ENCODE peak calls at places on chromosome 17, in five cellular contexts. P is A549, M is HepG2, O is K562, J is H1. T is an unnamed sample.

GRCh38 chr17:44850612-44851011 is 2.9 kb downstream of the HIGD1B start:
- DNase-seq in J (no peak), O (no peak), P (no peak), M (no peak), T (no peak)

GRCh38 chr17:63222655-63223054 is 223.5 kb downstream of the CYB561 start:
- DNase-seq in J (no peak), O (no peak), P (no peak), M (no peak), T (no peak)

GRCh38 chr17:27502526-27503324 is 46.5 kb downstream of the KSR1 start:
- DNase-seq in P (no peak), O (no peak), M (no peak), J (no peak), T (no peak)

GRCh38 chr17:47644324-47644723 is 5.4 kb upstream of the KPNB1 start:
- DNase-seq in M (no peak), P (no peak), J (no peak), O (no peak), T (no peak)

GRCh38 chr17:75639771-75640555 is 6.7 kb downstream of the SMIM5 start:
- DNase-seq in J (no peak), M (no peak), P (no peak), O (no peak), T (no peak)

GRCh38 chr17:14396542-14396941 is 95.7 kb downstream of the HS3ST3B1 start:
- DNase-seq in M (no peak), O (no peak), P (no peak), J (no peak), T (no peak)

GRCh38 chr17:31320791-31321190 is 631 bp downstream of the EVI2A start:
- DNase-seq in J (no peak), M (no peak), O (no peak), P (no peak), T (no peak)

GRCh38 chr17:67322039-67322787 is 44.2 kb downstream of the PSMD12 start:
- DNase-seq in J (peak), P (no peak), O (no peak), M (no peak), T (no peak)

GRCh38 chr17:46943511-46944393 is 20.8 kb downstream of the GOSR2 start:
- DNase-seq in J (no peak), P (no peak), O (peak), M (peak), T (no peak)

GRCh38 chr17:66302761-66303626 is 581 bp downstream of the PRKCA start:
- DNase-seq in J (no peak), P (peak), M (peak), O (peak), T (no peak)

GRCh38 chr17:4086041-4086483 is 56.8 kb downstream of the ZZEF1 start:
- DNase-seq in M (no peak), P (no peak), O (no peak), J (no peak), T (peak)

GRCh38 chr17:8016632-8017424 is 14.4 kb downstream of the GUCY2D start:
- DNase-seq in M (no peak), P (peak), J (peak), O (peak), T (no peak)

GRCh38 chr17:40458001-40458791 is 14.9 kb downstream of the IGFBP4 start:
- DNase-seq in P (no peak), M (peak), O (no peak), J (no peak), T (no peak)

GRCh38 chr17:77035526-77035925 is 105.2 kb upstream of the SEC14L1 start:
- DNase-seq in O (no peak), P (no peak), M (no peak), J (no peak), T (no peak)

GRCh38 chr17:13721705-13722104 is 120.0 kb upstream of the HS3ST3A1 start:
- DNase-seq in O (no peak), J (no peak), M (no peak), P (no peak), T (no peak)

GRCh38 chr17:63137163-63137562 is 171.1 kb downstream of the TANC2 start:
- DNase-seq in M (no peak), J (no peak), P (no peak), O (no peak), T (no peak)

GRCh38 chr17:39591958-39592954 is 15.5 kb downstream of the NEUROD2 start:
- DNase-seq in P (no peak), M (peak), O (peak), J (no peak), T (no peak)

GRCh38 chr17:48910370-48910769 is 2.2 kb downstream of the UBE2Z start:
- DNase-seq in M (peak), P (no peak), O (no peak), J (no peak), T (no peak)

GRCh38 chr17:17073006-17073626 is 30.9 kb downstream of the MPRIP start:
- DNase-seq in P (no peak), J (no peak), O (no peak), M (no peak), T (no peak)

GRCh38 chr17:2697611-2698162 is 13.9 kb downstream of the CLUH start:
- DNase-seq in O (no peak), P (no peak), J (no peak), M (no peak), T (no peak)

GRCh38 chr17:10875411-10875810 is 37.5 kb upstream of the PIRT start:
- DNase-seq in O (peak), J (no peak), M (no peak), P (no peak), T (no peak)

GRCh38 chr17:3801792-3802191 is 804 bp upstream of the ITGAE start:
- DNase-seq in O (no peak), M (no peak), J (no peak), P (no peak), T (no peak)

GRCh38 chr17:82797061-82797460 is 42.8 kb downstream of the ZNF750 start:
- DNase-seq in M (no peak), P (no peak), O (no peak), J (no peak), T (no peak)

GRCh38 chr17:48550313-48551205 is 5.7 kb upstream of the HOXB2 start:
- DNase-seq in P (no peak), M (no peak), O (peak), J (no peak), T (no peak)

GRCh38 chr17:17079336-17079735 is 37.1 kb downstream of the MPRIP start:
- DNase-seq in J (no peak), M (no peak), O (no peak), P (no peak), T (no peak)

GRCh38 chr17:2723505-2723996 is 12.0 kb upstream of the CLUH start:
- DNase-seq in O (no peak), M (no peak), P (no peak), J (peak), T (no peak)

GRCh38 chr17:7885357-7886226 is 3.0 kb upstream of the CHD3 start:
- DNase-seq in J (no peak), M (no peak), O (peak), P (peak), T (no peak)

GRCh38 chr17:76265624-76266243 is 586 bp downstream of the UBALD2 start:
- DNase-seq in P (no peak), O (peak), J (no peak), M (no peak), T (no peak)

GRCh38 chr17:34499576-34499975 is 79.8 kb upstream of the TMEM132E start:
- DNase-seq in M (no peak), J (no peak), P (no peak), O (peak), T (no peak)

GRCh38 chr17:14826361-14826760 is 438.8 kb downstream of the PMP22 start:
- DNase-seq in M (no peak), P (no peak), O (no peak), J (no peak), T (no peak)

GRCh38 chr17:63156986-63157385 is 191.0 kb downstream of the TANC2 start:
- DNase-seq in M (no peak), O (no peak), P (no peak), J (no peak), T (no peak)

GRCh38 chr17:17593222-17593620 is 1.7 kb upstream of the PEMT start:
- DNase-seq in O (no peak), P (no peak), M (no peak), J (no peak), T (no peak)

GRCh38 chr17:19991252-19991885 is 13.7 kb upstream of the AKAP10 start:
- DNase-seq in M (no peak), O (no peak), P (no peak), J (no peak), T (no peak)

GRCh38 chr17:72467841-72468653 is 347.2 kb downstream of the SOX9 start:
- DNase-seq in O (no peak), P (no peak), J (no peak), M (no peak), T (no peak)
- TF ChIP-seq KDM1A in O (no peak), P (no peak), J (no peak), M (no peak), T (no peak)

DNA sequence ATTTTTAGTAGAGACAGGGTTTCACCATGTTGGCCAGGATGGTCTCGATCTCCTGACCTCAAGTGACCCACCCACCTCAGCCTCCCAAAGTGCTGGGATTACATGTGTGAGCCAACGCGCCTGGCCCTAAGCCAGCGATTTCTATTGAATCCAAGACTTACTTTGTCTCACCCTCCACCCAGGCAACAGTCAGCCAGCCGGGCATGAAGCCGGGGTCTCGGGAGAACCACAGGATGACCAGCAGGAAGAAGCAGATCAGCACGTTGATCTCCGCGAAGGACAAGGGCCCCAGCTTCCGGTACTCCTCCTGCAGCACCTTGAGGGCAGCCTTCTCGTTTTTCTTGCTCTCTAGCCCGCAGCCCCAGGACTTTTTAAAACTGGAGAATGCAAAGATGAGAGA is 17.6 kb downstream of the SLC13A5 start:
- DNase-seq in P (no peak), J (no peak), M (no peak), O (no peak), T (no peak)
- TF ChIP-seq KDM1A in P (no peak), J (no peak), M (no peak), O (no peak), T (no peak)

GRCh38 chr17:59631221-59631720 is 11.6 kb downstream of the CLTC start:
- DNase-seq in M (no peak), J (no peak), P (no peak), O (no peak), T (no peak)
- TF ChIP-seq KDM1A in M (no peak), J (no peak), P (no peak), O (no peak), T (no peak)

DNA sequence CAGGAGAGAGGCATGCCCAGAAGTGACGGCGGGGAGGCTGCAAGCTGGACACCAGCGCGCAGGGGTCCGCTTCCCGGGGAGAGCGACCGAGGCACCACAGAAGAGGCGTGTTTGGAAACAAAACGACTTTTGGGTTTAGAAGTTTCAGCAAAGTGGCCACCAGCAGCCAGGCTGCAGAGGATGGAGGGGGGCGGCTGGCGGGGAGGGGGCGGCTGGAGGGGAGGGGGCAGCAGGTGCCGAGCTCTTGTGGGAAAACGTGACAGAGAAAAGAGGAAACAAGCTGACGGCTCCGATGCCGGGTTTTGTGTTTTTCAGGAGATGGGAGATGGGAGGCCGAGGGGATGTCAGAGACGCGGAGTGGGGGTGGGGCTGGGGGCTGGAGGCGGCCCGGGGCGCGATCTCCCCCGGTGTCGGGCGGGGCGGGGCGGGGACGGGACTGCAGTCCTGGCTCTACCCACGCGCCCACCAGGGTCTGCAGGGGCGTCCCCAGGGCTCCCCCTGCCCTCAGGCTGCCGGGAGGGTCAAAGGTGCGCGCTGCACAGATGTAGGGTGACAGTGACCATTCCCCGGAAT is 32.1 kb upstream of the RPH3AL start:
- DNase-seq in O (no peak), P (no peak), M (no peak), J (no peak), T (no peak)
- TF ChIP-seq KDM1A in O (no peak), P (no peak), M (no peak), J (no peak), T (no peak)

GRCh38 chr17:28553000-28553505 is 629 bp upstream of the UNC119 start:
- DNase-seq in M (no peak), O (no peak), P (no peak), J (no peak), T (no peak)

GRCh38 chr17:28550858-28551257 is 1.6 kb downstream of the UNC119 start:
- DNase-seq in J (no peak), P (no peak), M (no peak), O (no peak), T (no peak)

GRCh38 chr17:28549274-28550132 is 2.9 kb downstream of the UNC119 start:
- DNase-seq in O (no peak), P (no peak), M (no peak), J (no peak), T (no peak)

GRCh38 chr17:28552201-28552999 is at the start of gene UNC119:
- DNase-seq in P (peak), J (no peak), O (peak), M (peak), T (no peak)

GRCh38 chr17:28551421-28552186 is 820 bp downstream of the UNC119 start:
- DNase-seq in J (no peak), O (no peak), M (no peak), P (no peak), T (no peak)
- TF ChIP-seq KDM1A in J (peak), O (peak), M (peak), P (no peak), T (no peak)

DNA sequence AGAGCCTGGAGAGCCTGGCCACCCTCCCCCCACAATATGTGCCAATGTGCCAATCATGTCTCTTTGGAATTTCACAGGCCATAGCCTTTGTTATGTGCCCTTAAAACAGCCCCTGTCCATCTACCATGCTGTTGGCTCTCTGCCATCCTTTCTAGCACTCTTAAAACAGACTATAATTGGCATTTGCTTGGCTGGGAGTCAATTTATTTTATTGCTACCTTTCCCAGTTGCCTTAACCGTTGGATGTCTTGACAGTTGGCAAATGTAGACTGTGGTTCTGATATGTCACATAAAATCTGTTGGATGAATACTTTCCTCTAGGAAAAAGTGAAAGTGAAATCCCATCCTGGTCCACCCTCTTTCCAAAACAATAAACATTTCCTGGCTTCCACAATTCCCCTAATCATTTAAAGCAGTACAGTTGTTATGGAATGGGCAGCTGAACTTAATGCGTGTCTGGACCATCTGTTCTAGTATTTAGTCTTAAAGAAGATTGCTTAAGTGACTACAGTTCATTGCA is 394.0 kb downstream of the KCNJ2 start:
- DNase-seq in J (no peak), P (no peak), O (no peak), M (no peak), T (no peak)
- TF ChIP-seq KDM1A in J (no peak), P (no peak), O (no peak), M (no peak), T (no peak)

DNA sequence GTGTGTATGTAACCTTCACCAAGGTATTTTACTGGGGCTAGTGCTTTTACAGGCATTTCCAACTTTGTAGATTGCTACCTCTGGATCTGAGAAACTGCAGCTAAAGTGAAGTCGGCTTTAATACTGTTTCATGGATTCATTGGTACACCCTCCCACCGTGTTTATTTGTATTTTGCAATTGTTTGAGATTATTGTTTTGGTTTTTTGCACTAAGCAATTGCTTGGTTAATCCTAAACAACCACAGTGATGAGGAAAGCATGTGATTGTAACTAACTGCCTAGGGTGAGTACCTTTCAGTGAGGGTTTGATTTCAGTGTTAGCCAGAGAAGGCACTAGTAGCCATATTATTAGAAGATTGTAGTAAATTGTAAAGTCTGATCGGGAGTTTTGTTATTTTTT is 3.3 kb downstream of the LUC7L3 start:
- DNase-seq in J (no peak), O (no peak), M (no peak), P (no peak), T (no peak)
- TF ChIP-seq KDM1A in J (no peak), O (no peak), M (no peak), P (no peak), T (no peak)

DNA sequence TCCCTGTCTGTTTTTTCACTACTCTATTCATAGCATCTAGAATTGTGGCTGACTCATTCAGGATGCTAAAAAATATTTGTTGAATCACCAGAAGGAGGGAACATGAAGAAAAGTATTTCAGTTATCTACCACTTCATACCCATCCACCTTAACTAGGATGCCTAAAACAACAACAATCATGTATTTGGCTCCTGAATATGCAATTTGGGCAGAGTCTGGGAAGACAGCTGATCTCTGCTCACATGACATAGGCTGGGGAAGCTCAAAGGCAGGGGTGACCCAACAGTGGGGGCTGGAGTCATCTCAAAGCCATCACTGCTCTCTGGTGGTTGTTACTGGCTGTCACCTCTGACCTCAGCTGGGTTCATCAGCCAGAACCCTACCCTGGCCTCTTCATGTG is 80.1 kb upstream of the RPL38 start:
- DNase-seq in P (no peak), O (peak), J (no peak), M (no peak), T (no peak)
- TF ChIP-seq KDM1A in P (no peak), O (no peak), J (no peak), M (no peak), T (no peak)

DNA sequence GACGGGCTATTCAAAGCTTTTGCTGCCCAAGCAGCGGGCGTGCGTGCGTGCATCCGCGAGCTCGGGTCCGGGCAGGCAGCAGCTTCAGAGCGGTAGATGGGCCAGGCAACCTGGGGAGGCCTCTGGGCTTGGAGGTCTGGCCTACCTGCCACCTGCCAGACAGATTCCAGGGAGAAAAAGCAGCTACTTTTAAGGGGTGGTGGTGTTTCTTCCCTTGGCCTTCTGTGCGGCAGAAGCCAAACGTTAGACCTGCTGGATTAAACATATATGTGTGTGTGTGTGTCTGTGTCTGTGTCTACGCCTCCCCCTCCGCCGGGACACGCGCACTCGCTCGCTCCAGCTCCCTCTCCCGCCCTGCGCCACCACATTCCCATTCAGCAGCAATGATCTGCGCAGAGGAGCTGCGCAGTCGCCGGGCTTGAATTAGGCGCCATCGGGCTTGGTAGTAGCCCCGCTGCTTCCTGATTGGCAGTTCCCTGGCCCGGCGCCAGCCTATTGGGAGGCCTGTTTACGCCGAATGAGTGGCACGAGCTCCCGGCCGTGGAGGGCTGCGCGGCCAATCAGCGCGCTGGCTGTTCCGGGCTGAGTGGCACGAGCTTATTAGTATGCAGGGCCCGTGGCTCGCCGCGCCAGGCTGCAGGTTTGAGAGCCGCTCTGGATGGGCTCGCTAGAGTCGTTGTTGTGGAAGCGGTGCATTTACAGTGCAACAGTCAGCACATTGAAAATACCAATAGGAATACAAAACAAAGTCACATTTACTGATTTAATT is at the start of gene BAHCC1:
- DNase-seq in P (peak), J (peak), O (peak), M (peak), T (no peak)
- TF ChIP-seq KDM1A in P (no peak), J (no peak), O (no peak), M (no peak), T (no peak)

DNA sequence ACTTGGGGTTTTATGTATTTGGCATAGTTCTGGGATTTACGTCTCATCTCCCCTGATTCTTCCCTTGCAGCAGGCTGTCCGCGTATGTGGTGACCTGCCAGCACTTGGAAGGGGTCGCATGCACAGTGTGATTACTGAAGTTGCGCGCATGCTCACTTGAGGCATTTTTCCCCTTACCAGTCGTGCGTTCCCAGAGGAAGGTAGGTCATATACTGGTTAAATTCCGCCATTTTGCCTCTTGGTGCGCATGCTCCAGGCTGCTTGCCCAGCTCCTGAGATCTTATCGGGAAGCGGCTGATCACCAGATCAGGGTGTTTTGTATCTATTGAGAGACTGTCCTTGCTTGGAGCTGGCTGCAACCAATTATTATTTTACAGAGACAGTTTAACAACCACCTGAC is 56.5 kb upstream of the TEX2 start:
- DNase-seq in M (no peak), P (no peak), O (no peak), J (no peak), T (no peak)
- TF ChIP-seq KDM1A in M (no peak), P (no peak), O (no peak), J (no peak), T (no peak)